ENCODE peak calls at places on chromosomes 2 and 18, in nine cellular contexts. N is activated CD8-positive, alpha-beta memory T cell treated with anti-CD3 and anti-CD28 coated beads, Interleukin-2, amount 10 ng/mL, durations not matched to agents 7 days and 5 days; E is A549; R is left lung; O is stimulated activated naive CD8-positive, alpha-beta T cell treated with anti-CD3 and anti-CD28 coated beads, Interleukin-15, amount 100 ng/mL, for 72 hours; L is left cardiac atrium; A is natural killer cell; S is naive thymus-derived CD8-positive, alpha-beta T cell; V is upper lobe of left lung. X is an unnamed sample.
A peak's percentile ranks its signal among the peaks of the same experiment; 100 is the strongest.

GRCh38 chr18:2985628-2986027 is 27.3 kb downstream of the LPIN2 start:
- ATAC-seq in V (peak; percentile 69), E (no peak), L (no peak), A (peak; percentile 42), S (peak; percentile 66), O (peak; percentile 52), N (no peak), R (peak; percentile 57), X (no peak)

GRCh38 chr2:110829413-110830146 is 97.2 kb downstream of the ACOXL start:
- ATAC-seq in N (no peak), E (no peak), R (peak; percentile 85), V (no peak), O (no peak), L (no peak), A (no peak), S (no peak), X (no peak)

GRCh38 chr2:224379986-224380385 is 21.9 kb downstream of the FAM124B start:
- ATAC-seq in E (no peak), L (peak; percentile 48), R (peak; percentile 33), A (no peak), N (no peak), V (peak; percentile 52), O (no peak), S (no peak), X (no peak)

GRCh38 chr2:50613161-50613560 is 418.8 kb downstream of the NRXN1 start:
- ATAC-seq in A (no peak), R (no peak), N (no peak), S (no peak), O (no peak), E (no peak), L (no peak), V (no peak), X (no peak)

GRCh38 chr2:59256290-59256689 is 1015.2 kb upstream of the FANCL start:
- ATAC-seq in E (no peak), V (no peak), R (no peak), A (no peak), L (no peak), O (no peak), S (no peak), N (no peak), X (no peak)

GRCh38 chr2:8514748-8515389 is 167.0 kb upstream of the ID2 start:
- ATAC-seq in R (no peak), E (no peak), S (no peak), O (peak; percentile 90), A (no peak), V (no peak), L (no peak), N (peak; percentile 45), X (no peak)

GRCh38 chr18:3051718-3052410 is 38.9 kb upstream of the LPIN2 start:
- ATAC-seq in O (peak; percentile 57), V (peak; percentile 60), N (no peak), A (no peak), E (peak; percentile 94), S (peak; percentile 14), L (no peak), R (peak; percentile 80), X (no peak)

GRCh38 chr2:105711394-105711793 is 33.3 kb upstream of the NCK2 start:
- ATAC-seq in O (no peak), A (no peak), V (no peak), N (no peak), R (no peak), L (no peak), E (no peak), S (no peak), X (no peak)

GRCh38 chr2:30661173-30662107 is 145.8 kb downstream of the CAPN13 start:
- ATAC-seq in N (no peak), R (no peak), O (no peak), E (no peak), L (no peak), V (no peak), S (no peak), A (no peak), X (no peak)

GRCh38 chr2:30346475-30347169 is 100.4 kb upstream of the LCLAT1 start:
- ATAC-seq in O (no peak), R (peak; percentile 93), V (peak; percentile 76), S (no peak), E (peak; percentile 43), L (peak; percentile 98), A (no peak), N (no peak), X (no peak)

X was measured in SK-N-SH treated with all-trans-retinoic acid at 6 μM for 48 hours.